ENCODE peak calls at places on chromosomes 7 and 10, in seven cellular contexts. One of them, this sample, is unnamed.

GRCh38 chr7:151984612-151985011 is 28.4 kb downstream of the GALNTL5 start:
- DNase-seq in choroid plexus epithelial cell: no peak
- DNase-seq in NCI-H1092 treated with DMSO at 0.1 percent for 48 hours: no peak
- DNase-seq in substantia nigra: no peak
- DNase-seq in T-cell: no peak
- DNase-seq in stimulated activated CD8-positive, alpha-beta memory T cell treated with anti-CD3 and anti-CD28 coated beads, Interleukin-4, amount 100 ng/mL, for 1 hour: no peak
- DNase-seq in K562: no peak
- DNase-seq in this sample: no peak

GRCh38 chr7:85185355-85186082 is 1.3 kb downstream of the SEMA3D start:
- DNase-seq in choroid plexus epithelial cell: peak; percentile 55
- DNase-seq in stimulated activated CD8-positive, alpha-beta memory T cell treated with anti-CD3 and anti-CD28 coated beads, Interleukin-4, amount 100 ng/mL, for 1 hour: no peak
- DNase-seq in T-cell: no peak
- DNase-seq in NCI-H1092 treated with DMSO at 0.1 percent for 48 hours: peak; percentile 23
- DNase-seq in substantia nigra: peak; percentile 55
- DNase-seq in K562: no peak
- DNase-seq in this sample: peak; percentile 59

GRCh38 chr7:40551685-40552576 is 417.1 kb downstream of the SUGCT start:
- DNase-seq in substantia nigra: no peak
- DNase-seq in K562: no peak
- DNase-seq in choroid plexus epithelial cell: peak; percentile 89
- DNase-seq in NCI-H1092 treated with DMSO at 0.1 percent for 48 hours: no peak
- DNase-seq in T-cell: no peak
- DNase-seq in stimulated activated CD8-positive, alpha-beta memory T cell treated with anti-CD3 and anti-CD28 coated beads, Interleukin-4, amount 100 ng/mL, for 1 hour: no peak
- DNase-seq in this sample: no peak

GRCh38 chr10:15321431-15322321 is 49.4 kb downstream of the FAM171A1 start:
- DNase-seq in NCI-H1092 treated with DMSO at 0.1 percent for 48 hours: no peak
- DNase-seq in K562: no peak
- DNase-seq in stimulated activated CD8-positive, alpha-beta memory T cell treated with anti-CD3 and anti-CD28 coated beads, Interleukin-4, amount 100 ng/mL, for 1 hour: no peak
- DNase-seq in substantia nigra: no peak
- DNase-seq in choroid plexus epithelial cell: peak; percentile 59
- DNase-seq in T-cell: no peak
- DNase-seq in this sample: no peak

GRCh38 chr7:115707236-115707635 is 323.3 kb downstream of the TFEC start:
- DNase-seq in T-cell: no peak
- DNase-seq in NCI-H1092 treated with DMSO at 0.1 percent for 48 hours: peak; percentile 96
- DNase-seq in choroid plexus epithelial cell: peak; percentile 31
- DNase-seq in K562: no peak
- DNase-seq in substantia nigra: no peak
- DNase-seq in stimulated activated CD8-positive, alpha-beta memory T cell treated with anti-CD3 and anti-CD28 coated beads, Interleukin-4, amount 100 ng/mL, for 1 hour: no peak
- DNase-seq in this sample: peak; percentile 37

GRCh38 chr10:14707441-14707840 is 67.3 kb downstream of the FAM107B start:
- DNase-seq in T-cell: no peak
- DNase-seq in NCI-H1092 treated with DMSO at 0.1 percent for 48 hours: no peak
- DNase-seq in choroid plexus epithelial cell: peak; percentile 21
- DNase-seq in K562: no peak
- DNase-seq in substantia nigra: no peak
- DNase-seq in stimulated activated CD8-positive, alpha-beta memory T cell treated with anti-CD3 and anti-CD28 coated beads, Interleukin-4, amount 100 ng/mL, for 1 hour: no peak
- DNase-seq in this sample: no peak

GRCh38 chr10:71210031-71210871 is 2.1 kb upstream of the UNC5B start:
- DNase-seq in K562: no peak
- DNase-seq in choroid plexus epithelial cell: no peak
- DNase-seq in T-cell: no peak
- DNase-seq in NCI-H1092 treated with DMSO at 0.1 percent for 48 hours: peak; percentile 13
- DNase-seq in substantia nigra: no peak
- DNase-seq in stimulated activated CD8-positive, alpha-beta memory T cell treated with anti-CD3 and anti-CD28 coated beads, Interleukin-4, amount 100 ng/mL, for 1 hour: no peak
- DNase-seq in this sample: no peak

GRCh38 chr7:99013266-99014112 is 130.4 kb downstream of the SMURF1 start:
- DNase-seq in NCI-H1092 treated with DMSO at 0.1 percent for 48 hours: no peak
- DNase-seq in K562: no peak
- DNase-seq in substantia nigra: no peak
- DNase-seq in choroid plexus epithelial cell: no peak
- DNase-seq in T-cell: no peak
- DNase-seq in stimulated activated CD8-positive, alpha-beta memory T cell treated with anti-CD3 and anti-CD28 coated beads, Interleukin-4, amount 100 ng/mL, for 1 hour: no peak
- DNase-seq in this sample: no peak

GRCh38 chr10:119550802-119551201 is 8.3 kb upstream of the RGS10 start:
- DNase-seq in T-cell: no peak
- DNase-seq in NCI-H1092 treated with DMSO at 0.1 percent for 48 hours: no peak
- DNase-seq in substantia nigra: no peak
- DNase-seq in stimulated activated CD8-positive, alpha-beta memory T cell treated with anti-CD3 and anti-CD28 coated beads, Interleukin-4, amount 100 ng/mL, for 1 hour: no peak
- DNase-seq in K562: no peak
- DNase-seq in choroid plexus epithelial cell: no peak
- DNase-seq in this sample: no peak

GRCh38 chr7:45080958-45081669 is 7.7 kb downstream of the NACAD start:
- DNase-seq in choroid plexus epithelial cell: no peak
- DNase-seq in stimulated activated CD8-positive, alpha-beta memory T cell treated with anti-CD3 and anti-CD28 coated beads, Interleukin-4, amount 100 ng/mL, for 1 hour: no peak
- DNase-seq in K562: no peak
- DNase-seq in substantia nigra: no peak
- DNase-seq in NCI-H1092 treated with DMSO at 0.1 percent for 48 hours: no peak
- DNase-seq in T-cell: no peak
- DNase-seq in this sample: no peak

GRCh38 chr10:14751576-14752330 is 22.9 kb downstream of the FAM107B start:
- DNase-seq in stimulated activated CD8-positive, alpha-beta memory T cell treated with anti-CD3 and anti-CD28 coated beads, Interleukin-4, amount 100 ng/mL, for 1 hour: no peak
- DNase-seq in substantia nigra: no peak
- DNase-seq in T-cell: no peak
- DNase-seq in K562: no peak
- DNase-seq in choroid plexus epithelial cell: peak; percentile 65
- DNase-seq in NCI-H1092 treated with DMSO at 0.1 percent for 48 hours: no peak
- DNase-seq in this sample: no peak

GRCh38 chr10:917999-918398 is 13.5 kb downstream of the LARP4B start:
- DNase-seq in K562: no peak
- DNase-seq in choroid plexus epithelial cell: no peak
- DNase-seq in NCI-H1092 treated with DMSO at 0.1 percent for 48 hours: no peak
- DNase-seq in T-cell: no peak
- DNase-seq in substantia nigra: no peak
- DNase-seq in stimulated activated CD8-positive, alpha-beta memory T cell treated with anti-CD3 and anti-CD28 coated beads, Interleukin-4, amount 100 ng/mL, for 1 hour: no peak
- DNase-seq in this sample: no peak